ENCODE peak calls at places on chromosome 1, in seven cellular contexts. Y is COR-L47; B is GM23338; D is HEK293T; K is activated CD4-positive, alpha-beta T cell treated with anti-CD3 and anti-CD28 coated beads for 36 hours; W is stimulated activated CD8-positive, alpha-beta memory T cell treated with anti-CD3 and anti-CD28 coated beads, Interleukin-15, amount 100 ng/mL, for 48 hours; X is DMS79 treated with DMSO at 0.1 percent for 48 hours. H is an unnamed sample.

GRCh38 chr1:183871142-183871541 is 66.2 kb downstream of the RGL1 start:
- DNase-seq in Y (peak; percentile 75), B (no peak), D (no peak), K (no peak), W (no peak), X (no peak), H (no peak)

GRCh38 chr1:51607676-51608075 is 9.2 kb upstream of the OSBPL9 start:
- DNase-seq in Y (no peak), B (no peak), D (no peak), K (no peak), W (no peak), X (peak; percentile 12), H (no peak)

GRCh38 chr1:62688687-62689085 is 500 bp upstream of the DOCK7 start:
- DNase-seq in Y (no peak), B (peak; percentile 44), D (no peak), K (no peak), W (no peak), X (no peak), H (peak; percentile 61)

GRCh38 chr1:55127827-55128343 is 87.3 kb downstream of the USP24 start:
- DNase-seq in Y (no peak), B (no peak), D (no peak), K (peak; percentile 26), W (no peak), X (no peak), H (no peak)

GRCh38 chr1:109634771-109635750 is 15.4 kb downstream of the AMPD2 start:
- DNase-seq in Y (no peak), B (no peak), D (no peak), K (peak; percentile 53), W (no peak), X (no peak), H (no peak)

GRCh38 chr1:2128189-2128901 is 66.2 kb downstream of the FAAP20 start:
- DNase-seq in Y (no peak), B (no peak), D (no peak), K (no peak), W (no peak), X (peak; percentile 12), H (no peak)

GRCh38 chr1:31214316-31215082 is 25.2 kb downstream of the NKAIN1 start:
- DNase-seq in Y (no peak), B (peak; percentile 89), D (no peak), K (no peak), W (no peak), X (no peak), H (no peak)

GRCh38 chr1:143660354-143660941 is 311.3 kb downstream of the FAM72C start:
- DNase-seq in Y (no peak), B (no peak), D (no peak), K (no peak), W (no peak), X (no peak), H (no peak)

GRCh38 chr1:54277451-54278355 is 77.7 kb downstream of the MRPL37 start:
- DNase-seq in Y (no peak), B (no peak), D (no peak), K (no peak), W (no peak), X (no peak), H (no peak)

GRCh38 chr1:186093437-186093836 is 281.6 kb downstream of the TPR start:
- DNase-seq in Y (no peak), B (no peak), D (no peak), K (no peak), W (no peak), X (no peak), H (no peak)

GRCh38 chr1:40316595-40317393 is at the start of gene COL9A2:
- DNase-seq in Y (peak; percentile 69), B (peak; percentile 55), D (peak; percentile 1), K (peak; percentile 75), W (peak; percentile 40), X (peak; percentile 51), H (peak; percentile 9)

GRCh38 chr1:119787776-119788175 is 19.1 kb upstream of the HMGCS2 start:
- DNase-seq in Y (no peak), B (no peak), D (no peak), K (no peak), W (no peak), X (no peak), H (no peak)

GRCh38 chr1:21366288-21366687 is 73.6 kb upstream of the NBPF3 start:
- DNase-seq in Y (no peak), B (no peak), D (no peak), K (no peak), W (no peak), X (no peak), H (no peak)